ENCODE peak calls at places on chromosomes 3 and 15, in ten cellular contexts. One of them, this sample, is unnamed.

GRCh38 chr3:10470666-10471336 is 34.6 kb downstream of the ATP2B2 start:
- DNase-seq in stimulated activated CD8-positive, alpha-beta memory T cell treated with anti-CD3 and anti-CD28 coated beads, Interleukin-4, amount 100 ng/mL, for 24 hours: no peak
- DNase-seq in stomach: no peak
- DNase-seq in NCI-H510A treated with DMSO at 0.1 percent for 48 hours: no peak
- DNase-seq in iris pigment epithelial cell: no peak
- DNase-seq in A673: no peak
- DNase-seq in fibroblast of mammary gland: no peak
- DNase-seq in T-cell: no peak
- DNase-seq in nephron progenitor cell: peak
- DNase-seq in Right ventricle myocardium superior: no peak
- DNase-seq in this sample: no peak

GRCh38 chr15:29601811-29602210 is 220.5 kb downstream of the TJP1 start:
- DNase-seq in T-cell: no peak
- DNase-seq in stomach: no peak
- DNase-seq in iris pigment epithelial cell: peak
- DNase-seq in NCI-H510A treated with DMSO at 0.1 percent for 48 hours: no peak
- DNase-seq in stimulated activated CD8-positive, alpha-beta memory T cell treated with anti-CD3 and anti-CD28 coated beads, Interleukin-4, amount 100 ng/mL, for 24 hours: no peak
- DNase-seq in Right ventricle myocardium superior: no peak
- DNase-seq in A673: no peak
- DNase-seq in nephron progenitor cell: no peak
- DNase-seq in fibroblast of mammary gland: no peak
- DNase-seq in this sample: no peak

GRCh38 chr3:112358311-112358780 is 25.4 kb downstream of the CD200 start:
- DNase-seq in stomach: no peak
- DNase-seq in stimulated activated CD8-positive, alpha-beta memory T cell treated with anti-CD3 and anti-CD28 coated beads, Interleukin-4, amount 100 ng/mL, for 24 hours: no peak
- DNase-seq in A673: no peak
- DNase-seq in fibroblast of mammary gland: no peak
- DNase-seq in T-cell: no peak
- DNase-seq in NCI-H510A treated with DMSO at 0.1 percent for 48 hours: no peak
- DNase-seq in iris pigment epithelial cell: no peak
- DNase-seq in nephron progenitor cell: no peak
- DNase-seq in Right ventricle myocardium superior: no peak
- DNase-seq in this sample: peak

GRCh38 chr15:39199076-39199475 is 381.8 kb upstream of the THBS1 start:
- DNase-seq in nephron progenitor cell: no peak
- DNase-seq in Right ventricle myocardium superior: no peak
- DNase-seq in NCI-H510A treated with DMSO at 0.1 percent for 48 hours: no peak
- DNase-seq in fibroblast of mammary gland: no peak
- DNase-seq in stomach: no peak
- DNase-seq in stimulated activated CD8-positive, alpha-beta memory T cell treated with anti-CD3 and anti-CD28 coated beads, Interleukin-4, amount 100 ng/mL, for 24 hours: no peak
- DNase-seq in T-cell: no peak
- DNase-seq in iris pigment epithelial cell: no peak
- DNase-seq in A673: no peak
- DNase-seq in this sample: no peak

GRCh38 chr3:42493798-42494151 is 8.7 kb upstream of the VIPR1 start:
- DNase-seq in NCI-H510A treated with DMSO at 0.1 percent for 48 hours: no peak
- DNase-seq in nephron progenitor cell: no peak
- DNase-seq in stimulated activated CD8-positive, alpha-beta memory T cell treated with anti-CD3 and anti-CD28 coated beads, Interleukin-4, amount 100 ng/mL, for 24 hours: no peak
- DNase-seq in T-cell: no peak
- DNase-seq in Right ventricle myocardium superior: no peak
- DNase-seq in stomach: peak
- DNase-seq in iris pigment epithelial cell: no peak
- DNase-seq in A673: no peak
- DNase-seq in fibroblast of mammary gland: no peak
- DNase-seq in this sample: no peak

GRCh38 chr15:81480645-81481053 is 106.6 kb upstream of the TMC3 start:
- DNase-seq in T-cell: no peak
- DNase-seq in nephron progenitor cell: peak
- DNase-seq in iris pigment epithelial cell: peak
- DNase-seq in NCI-H510A treated with DMSO at 0.1 percent for 48 hours: peak
- DNase-seq in fibroblast of mammary gland: peak
- DNase-seq in stimulated activated CD8-positive, alpha-beta memory T cell treated with anti-CD3 and anti-CD28 coated beads, Interleukin-4, amount 100 ng/mL, for 24 hours: no peak
- DNase-seq in stomach: no peak
- DNase-seq in Right ventricle myocardium superior: no peak
- DNase-seq in A673: peak
- DNase-seq in this sample: peak

GRCh38 chr15:50791537-50791885 is 26.0 kb upstream of the SPPL2A start:
- DNase-seq in fibroblast of mammary gland: no peak
- DNase-seq in A673: no peak
- DNase-seq in stimulated activated CD8-positive, alpha-beta memory T cell treated with anti-CD3 and anti-CD28 coated beads, Interleukin-4, amount 100 ng/mL, for 24 hours: no peak
- DNase-seq in nephron progenitor cell: no peak
- DNase-seq in iris pigment epithelial cell: no peak
- DNase-seq in stomach: no peak
- DNase-seq in T-cell: no peak
- DNase-seq in NCI-H510A treated with DMSO at 0.1 percent for 48 hours: no peak
- DNase-seq in Right ventricle myocardium superior: no peak
- DNase-seq in this sample: no peak

GRCh38 chr3:57820479-57820878 is 64.4 kb downstream of the SLMAP start:
- DNase-seq in stomach: no peak
- DNase-seq in T-cell: no peak
- DNase-seq in fibroblast of mammary gland: no peak
- DNase-seq in NCI-H510A treated with DMSO at 0.1 percent for 48 hours: no peak
- DNase-seq in A673: no peak
- DNase-seq in iris pigment epithelial cell: no peak
- DNase-seq in nephron progenitor cell: no peak
- DNase-seq in stimulated activated CD8-positive, alpha-beta memory T cell treated with anti-CD3 and anti-CD28 coated beads, Interleukin-4, amount 100 ng/mL, for 24 hours: no peak
- DNase-seq in Right ventricle myocardium superior: no peak
- DNase-seq in this sample: no peak

GRCh38 chr15:69194854-69195253 is 34.4 kb downstream of the GLCE start:
- DNase-seq in nephron progenitor cell: no peak
- DNase-seq in iris pigment epithelial cell: peak
- DNase-seq in stimulated activated CD8-positive, alpha-beta memory T cell treated with anti-CD3 and anti-CD28 coated beads, Interleukin-4, amount 100 ng/mL, for 24 hours: no peak
- DNase-seq in A673: no peak
- DNase-seq in NCI-H510A treated with DMSO at 0.1 percent for 48 hours: no peak
- DNase-seq in stomach: no peak
- DNase-seq in Right ventricle myocardium superior: no peak
- DNase-seq in fibroblast of mammary gland: no peak
- DNase-seq in T-cell: no peak
- DNase-seq in this sample: peak

GRCh38 chr15:61195116-61196002 is 33.7 kb downstream of the RORA start:
- DNase-seq in fibroblast of mammary gland: peak
- DNase-seq in NCI-H510A treated with DMSO at 0.1 percent for 48 hours: no peak
- DNase-seq in iris pigment epithelial cell: peak
- DNase-seq in nephron progenitor cell: no peak
- DNase-seq in stomach: no peak
- DNase-seq in T-cell: no peak
- DNase-seq in stimulated activated CD8-positive, alpha-beta memory T cell treated with anti-CD3 and anti-CD28 coated beads, Interleukin-4, amount 100 ng/mL, for 24 hours: no peak
- DNase-seq in A673: peak
- DNase-seq in Right ventricle myocardium superior: no peak
- DNase-seq in this sample: peak

GRCh38 chr15:90592144-90592887 is 62.6 kb downstream of the CRTC3 start:
- DNase-seq in A673: peak
- DNase-seq in nephron progenitor cell: no peak
- DNase-seq in NCI-H510A treated with DMSO at 0.1 percent for 48 hours: no peak
- DNase-seq in stomach: no peak
- DNase-seq in T-cell: no peak
- DNase-seq in iris pigment epithelial cell: peak
- DNase-seq in Right ventricle myocardium superior: no peak
- DNase-seq in stimulated activated CD8-positive, alpha-beta memory T cell treated with anti-CD3 and anti-CD28 coated beads, Interleukin-4, amount 100 ng/mL, for 24 hours: no peak
- DNase-seq in fibroblast of mammary gland: peak
- DNase-seq in this sample: peak

GRCh38 chr3:79392479-79392878 is 375.3 kb downstream of the ROBO1 start:
- DNase-seq in stimulated activated CD8-positive, alpha-beta memory T cell treated with anti-CD3 and anti-CD28 coated beads, Interleukin-4, amount 100 ng/mL, for 24 hours: no peak
- DNase-seq in A673: no peak
- DNase-seq in nephron progenitor cell: no peak
- DNase-seq in fibroblast of mammary gland: no peak
- DNase-seq in T-cell: no peak
- DNase-seq in iris pigment epithelial cell: peak
- DNase-seq in NCI-H510A treated with DMSO at 0.1 percent for 48 hours: no peak
- DNase-seq in Right ventricle myocardium superior: no peak
- DNase-seq in stomach: no peak
- DNase-seq in this sample: no peak

GRCh38 chr3:142009029-142009428 is 132.6 kb downstream of the ATP1B3 start:
- DNase-seq in fibroblast of mammary gland: no peak
- DNase-seq in T-cell: no peak
- DNase-seq in iris pigment epithelial cell: no peak
- DNase-seq in Right ventricle myocardium superior: no peak
- DNase-seq in stimulated activated CD8-positive, alpha-beta memory T cell treated with anti-CD3 and anti-CD28 coated beads, Interleukin-4, amount 100 ng/mL, for 24 hours: no peak
- DNase-seq in nephron progenitor cell: no peak
- DNase-seq in stomach: no peak
- DNase-seq in A673: no peak
- DNase-seq in NCI-H510A treated with DMSO at 0.1 percent for 48 hours: no peak
- DNase-seq in this sample: no peak

GRCh38 chr3:159458010-159458409 is 530.6 kb upstream of the IL12A start:
- DNase-seq in stimulated activated CD8-positive, alpha-beta memory T cell treated with anti-CD3 and anti-CD28 coated beads, Interleukin-4, amount 100 ng/mL, for 24 hours: no peak
- DNase-seq in T-cell: no peak
- DNase-seq in Right ventricle myocardium superior: no peak
- DNase-seq in A673: no peak
- DNase-seq in iris pigment epithelial cell: peak
- DNase-seq in fibroblast of mammary gland: peak
- DNase-seq in NCI-H510A treated with DMSO at 0.1 percent for 48 hours: peak
- DNase-seq in nephron progenitor cell: no peak
- DNase-seq in stomach: no peak
- DNase-seq in this sample: peak